ENCODE peak calls at places on chromosome 14, in ten cellular contexts. One of them, this sample, is unnamed.

GRCh38 chr14:76958975-76959710 is 69.4 kb downstream of the IRF2BPL start:
- DNase-seq in ACHN: peak
- DNase-seq in caudate nucleus: no peak
- DNase-seq in CD8-positive, alpha-beta memory T cell: no peak
- DNase-seq in cardiac muscle cell: peak
- DNase-seq in AG10803: no peak
- DNase-seq in epithelial cell of esophagus: peak
- DNase-seq in transverse colon: no peak
- DNase-seq in activated gamma-delta T cell: no peak
- DNase-seq in activated CD4-positive, alpha-beta T cell treated with anti-CD3 and anti-CD28 coated beads, Interleukin-2, amount 10 ng/mL, durations not matched to agents 7 days and 5 days: no peak
- DNase-seq in this sample: no peak

GRCh38 chr14:85867450-85867849 is 337.5 kb downstream of the FLRT2 start:
- DNase-seq in caudate nucleus: no peak
- DNase-seq in activated CD4-positive, alpha-beta T cell treated with anti-CD3 and anti-CD28 coated beads, Interleukin-2, amount 10 ng/mL, durations not matched to agents 7 days and 5 days: no peak
- DNase-seq in AG10803: no peak
- DNase-seq in transverse colon: no peak
- DNase-seq in CD8-positive, alpha-beta memory T cell: no peak
- DNase-seq in ACHN: no peak
- DNase-seq in epithelial cell of esophagus: peak
- DNase-seq in cardiac muscle cell: no peak
- DNase-seq in activated gamma-delta T cell: no peak
- DNase-seq in this sample: no peak

GRCh38 chr14:32010561-32011188 is 66.4 kb upstream of the ARHGAP5 start:
- DNase-seq in AG10803: peak
- DNase-seq in cardiac muscle cell: no peak
- DNase-seq in caudate nucleus: no peak
- DNase-seq in epithelial cell of esophagus: peak
- DNase-seq in transverse colon: no peak
- DNase-seq in ACHN: peak
- DNase-seq in activated CD4-positive, alpha-beta T cell treated with anti-CD3 and anti-CD28 coated beads, Interleukin-2, amount 10 ng/mL, durations not matched to agents 7 days and 5 days: no peak
- DNase-seq in activated gamma-delta T cell: no peak
- DNase-seq in CD8-positive, alpha-beta memory T cell: no peak
- DNase-seq in this sample: no peak

GRCh38 chr14:79600406-79600805 is 610.9 kb downstream of the DIO2 start:
- DNase-seq in cardiac muscle cell: no peak
- DNase-seq in activated CD4-positive, alpha-beta T cell treated with anti-CD3 and anti-CD28 coated beads, Interleukin-2, amount 10 ng/mL, durations not matched to agents 7 days and 5 days: no peak
- DNase-seq in epithelial cell of esophagus: no peak
- DNase-seq in activated gamma-delta T cell: no peak
- DNase-seq in transverse colon: no peak
- DNase-seq in CD8-positive, alpha-beta memory T cell: no peak
- DNase-seq in caudate nucleus: no peak
- DNase-seq in ACHN: no peak
- DNase-seq in AG10803: no peak
- DNase-seq in this sample: no peak

GRCh38 chr14:73057939-73058223 is 453 bp upstream of the RBM25 start:
- DNase-seq in CD8-positive, alpha-beta memory T cell: no peak
- DNase-seq in caudate nucleus: no peak
- DNase-seq in activated CD4-positive, alpha-beta T cell treated with anti-CD3 and anti-CD28 coated beads, Interleukin-2, amount 10 ng/mL, durations not matched to agents 7 days and 5 days: no peak
- DNase-seq in activated gamma-delta T cell: no peak
- DNase-seq in transverse colon: no peak
- DNase-seq in ACHN: no peak
- DNase-seq in cardiac muscle cell: no peak
- DNase-seq in AG10803: no peak
- DNase-seq in epithelial cell of esophagus: no peak
- DNase-seq in this sample: no peak

GRCh38 chr14:64303471-64303917 is 9.3 kb upstream of the ESR2 start:
- DNase-seq in cardiac muscle cell: peak
- DNase-seq in activated gamma-delta T cell: no peak
- DNase-seq in ACHN: peak
- DNase-seq in epithelial cell of esophagus: peak
- DNase-seq in caudate nucleus: no peak
- DNase-seq in CD8-positive, alpha-beta memory T cell: peak
- DNase-seq in transverse colon: no peak
- DNase-seq in activated CD4-positive, alpha-beta T cell treated with anti-CD3 and anti-CD28 coated beads, Interleukin-2, amount 10 ng/mL, durations not matched to agents 7 days and 5 days: no peak
- DNase-seq in AG10803: peak
- DNase-seq in this sample: peak

GRCh38 chr14:75822522-75823288 is 159.1 kb downstream of the TGFB3 start:
- DNase-seq in activated gamma-delta T cell: no peak
- DNase-seq in activated CD4-positive, alpha-beta T cell treated with anti-CD3 and anti-CD28 coated beads, Interleukin-2, amount 10 ng/mL, durations not matched to agents 7 days and 5 days: no peak
- DNase-seq in epithelial cell of esophagus: peak
- DNase-seq in caudate nucleus: no peak
- DNase-seq in CD8-positive, alpha-beta memory T cell: no peak
- DNase-seq in AG10803: peak
- DNase-seq in cardiac muscle cell: no peak
- DNase-seq in ACHN: peak
- DNase-seq in transverse colon: no peak
- DNase-seq in this sample: no peak

GRCh38 chr14:23539867-23540469 is 11.6 kb downstream of the ZFHX2 start:
- DNase-seq in activated CD4-positive, alpha-beta T cell treated with anti-CD3 and anti-CD28 coated beads, Interleukin-2, amount 10 ng/mL, durations not matched to agents 7 days and 5 days: no peak
- DNase-seq in transverse colon: no peak
- DNase-seq in caudate nucleus: no peak
- DNase-seq in epithelial cell of esophagus: no peak
- DNase-seq in activated gamma-delta T cell: no peak
- DNase-seq in cardiac muscle cell: no peak
- DNase-seq in CD8-positive, alpha-beta memory T cell: no peak
- DNase-seq in ACHN: no peak
- DNase-seq in AG10803: no peak
- DNase-seq in this sample: no peak

GRCh38 chr14:33564774-33565630 is 385.9 kb downstream of the EGLN3 start:
- DNase-seq in activated CD4-positive, alpha-beta T cell treated with anti-CD3 and anti-CD28 coated beads, Interleukin-2, amount 10 ng/mL, durations not matched to agents 7 days and 5 days: no peak
- DNase-seq in AG10803: peak
- DNase-seq in activated gamma-delta T cell: no peak
- DNase-seq in epithelial cell of esophagus: peak
- DNase-seq in ACHN: peak
- DNase-seq in caudate nucleus: no peak
- DNase-seq in cardiac muscle cell: no peak
- DNase-seq in CD8-positive, alpha-beta memory T cell: no peak
- DNase-seq in transverse colon: no peak
- DNase-seq in this sample: no peak

GRCh38 chr14:100540141-100540925 is 46.9 kb downstream of the BEGAIN start:
- DNase-seq in cardiac muscle cell: peak
- DNase-seq in CD8-positive, alpha-beta memory T cell: no peak
- DNase-seq in activated gamma-delta T cell: no peak
- DNase-seq in AG10803: no peak
- DNase-seq in transverse colon: no peak
- DNase-seq in epithelial cell of esophagus: no peak
- DNase-seq in activated CD4-positive, alpha-beta T cell treated with anti-CD3 and anti-CD28 coated beads, Interleukin-2, amount 10 ng/mL, durations not matched to agents 7 days and 5 days: no peak
- DNase-seq in ACHN: peak
- DNase-seq in caudate nucleus: no peak
- DNase-seq in this sample: no peak

GRCh38 chr14:29861996-29862395 is 65.7 kb downstream of the PRKD1 start:
- DNase-seq in transverse colon: no peak
- DNase-seq in CD8-positive, alpha-beta memory T cell: no peak
- DNase-seq in caudate nucleus: no peak
- DNase-seq in activated gamma-delta T cell: no peak
- DNase-seq in ACHN: no peak
- DNase-seq in cardiac muscle cell: no peak
- DNase-seq in activated CD4-positive, alpha-beta T cell treated with anti-CD3 and anti-CD28 coated beads, Interleukin-2, amount 10 ng/mL, durations not matched to agents 7 days and 5 days: no peak
- DNase-seq in AG10803: no peak
- DNase-seq in epithelial cell of esophagus: no peak
- DNase-seq in this sample: no peak

GRCh38 chr14:78399316-78399889 is 229.2 kb downstream of the NRXN3 start:
- DNase-seq in cardiac muscle cell: peak
- DNase-seq in AG10803: no peak
- DNase-seq in epithelial cell of esophagus: peak
- DNase-seq in ACHN: peak
- DNase-seq in caudate nucleus: no peak
- DNase-seq in activated CD4-positive, alpha-beta T cell treated with anti-CD3 and anti-CD28 coated beads, Interleukin-2, amount 10 ng/mL, durations not matched to agents 7 days and 5 days: peak
- DNase-seq in CD8-positive, alpha-beta memory T cell: no peak
- DNase-seq in activated gamma-delta T cell: no peak
- DNase-seq in transverse colon: no peak
- DNase-seq in this sample: peak

GRCh38 chr14:99157676-99158075 is 114.3 kb downstream of the BCL11B start:
- DNase-seq in activated gamma-delta T cell: no peak
- DNase-seq in CD8-positive, alpha-beta memory T cell: no peak
- DNase-seq in epithelial cell of esophagus: no peak
- DNase-seq in AG10803: no peak
- DNase-seq in caudate nucleus: no peak
- DNase-seq in activated CD4-positive, alpha-beta T cell treated with anti-CD3 and anti-CD28 coated beads, Interleukin-2, amount 10 ng/mL, durations not matched to agents 7 days and 5 days: peak
- DNase-seq in transverse colon: no peak
- DNase-seq in cardiac muscle cell: no peak
- DNase-seq in ACHN: no peak
- DNase-seq in this sample: no peak

GRCh38 chr14:96409701-96410100 is 17.8 kb downstream of the AK7 start:
- DNase-seq in epithelial cell of esophagus: peak
- DNase-seq in ACHN: no peak
- DNase-seq in transverse colon: no peak
- DNase-seq in activated CD4-positive, alpha-beta T cell treated with anti-CD3 and anti-CD28 coated beads, Interleukin-2, amount 10 ng/mL, durations not matched to agents 7 days and 5 days: no peak
- DNase-seq in CD8-positive, alpha-beta memory T cell: no peak
- DNase-seq in caudate nucleus: no peak
- DNase-seq in cardiac muscle cell: no peak
- DNase-seq in activated gamma-delta T cell: no peak
- DNase-seq in AG10803: no peak
- DNase-seq in this sample: no peak

GRCh38 chr14:92956961-92957360 is 34.0 kb downstream of the CHGA start:
- DNase-seq in cardiac muscle cell: no peak
- DNase-seq in transverse colon: no peak
- DNase-seq in AG10803: no peak
- DNase-seq in epithelial cell of esophagus: no peak
- DNase-seq in ACHN: no peak
- DNase-seq in CD8-positive, alpha-beta memory T cell: no peak
- DNase-seq in activated CD4-positive, alpha-beta T cell treated with anti-CD3 and anti-CD28 coated beads, Interleukin-2, amount 10 ng/mL, durations not matched to agents 7 days and 5 days: no peak
- DNase-seq in activated gamma-delta T cell: no peak
- DNase-seq in caudate nucleus: no peak
- DNase-seq in this sample: no peak

GRCh38 chr14:82776958-82777357 is 1243.3 kb upstream of the SEL1L start:
- DNase-seq in epithelial cell of esophagus: peak
- DNase-seq in CD8-positive, alpha-beta memory T cell: no peak
- DNase-seq in activated gamma-delta T cell: no peak
- DNase-seq in activated CD4-positive, alpha-beta T cell treated with anti-CD3 and anti-CD28 coated beads, Interleukin-2, amount 10 ng/mL, durations not matched to agents 7 days and 5 days: no peak
- DNase-seq in ACHN: no peak
- DNase-seq in caudate nucleus: no peak
- DNase-seq in cardiac muscle cell: no peak
- DNase-seq in transverse colon: no peak
- DNase-seq in AG10803: no peak
- DNase-seq in this sample: no peak

GRCh38 chr14:64388533-64389243 is 535 bp downstream of the MTHFD1 start:
- DNase-seq in ACHN: peak
- DNase-seq in transverse colon: peak
- DNase-seq in CD8-positive, alpha-beta memory T cell: no peak
- DNase-seq in cardiac muscle cell: peak
- DNase-seq in activated CD4-positive, alpha-beta T cell treated with anti-CD3 and anti-CD28 coated beads, Interleukin-2, amount 10 ng/mL, durations not matched to agents 7 days and 5 days: no peak
- DNase-seq in AG10803: peak
- DNase-seq in epithelial cell of esophagus: peak
- DNase-seq in caudate nucleus: peak
- DNase-seq in activated gamma-delta T cell: no peak
- DNase-seq in this sample: no peak

GRCh38 chr14:100901391-100902183 is 1.9 kb downstream of the RTL1 start:
- DNase-seq in activated CD4-positive, alpha-beta T cell treated with anti-CD3 and anti-CD28 coated beads, Interleukin-2, amount 10 ng/mL, durations not matched to agents 7 days and 5 days: no peak
- DNase-seq in epithelial cell of esophagus: no peak
- DNase-seq in transverse colon: no peak
- DNase-seq in AG10803: no peak
- DNase-seq in ACHN: no peak
- DNase-seq in cardiac muscle cell: no peak
- DNase-seq in CD8-positive, alpha-beta memory T cell: no peak
- DNase-seq in activated gamma-delta T cell: no peak
- DNase-seq in caudate nucleus: no peak
- DNase-seq in this sample: no peak

GRCh38 chr14:88204221-88204620 is 118.8 kb downstream of the KCNK10 start:
- DNase-seq in transverse colon: peak
- DNase-seq in activated CD4-positive, alpha-beta T cell treated with anti-CD3 and anti-CD28 coated beads, Interleukin-2, amount 10 ng/mL, durations not matched to agents 7 days and 5 days: no peak
- DNase-seq in activated gamma-delta T cell: no peak
- DNase-seq in cardiac muscle cell: no peak
- DNase-seq in epithelial cell of esophagus: no peak
- DNase-seq in caudate nucleus: no peak
- DNase-seq in CD8-positive, alpha-beta memory T cell: no peak
- DNase-seq in AG10803: no peak
- DNase-seq in ACHN: no peak
- DNase-seq in this sample: no peak

GRCh38 chr14:103073876-103074698 is 9.9 kb upstream of the LBHD2 start:
- DNase-seq in activated CD4-positive, alpha-beta T cell treated with anti-CD3 and anti-CD28 coated beads, Interleukin-2, amount 10 ng/mL, durations not matched to agents 7 days and 5 days: no peak
- DNase-seq in AG10803: no peak
- DNase-seq in epithelial cell of esophagus: no peak
- DNase-seq in transverse colon: no peak
- DNase-seq in caudate nucleus: no peak
- DNase-seq in cardiac muscle cell: no peak
- DNase-seq in CD8-positive, alpha-beta memory T cell: no peak
- DNase-seq in activated gamma-delta T cell: no peak
- DNase-seq in ACHN: peak
- DNase-seq in this sample: no peak

GRCh38 chr14:87170179-87170578 is 822.8 kb downstream of the GALC start:
- DNase-seq in epithelial cell of esophagus: no peak
- DNase-seq in activated CD4-positive, alpha-beta T cell treated with anti-CD3 and anti-CD28 coated beads, Interleukin-2, amount 10 ng/mL, durations not matched to agents 7 days and 5 days: no peak
- DNase-seq in activated gamma-delta T cell: no peak
- DNase-seq in cardiac muscle cell: no peak
- DNase-seq in CD8-positive, alpha-beta memory T cell: no peak
- DNase-seq in transverse colon: no peak
- DNase-seq in caudate nucleus: no peak
- DNase-seq in ACHN: no peak
- DNase-seq in AG10803: no peak
- DNase-seq in this sample: no peak

GRCh38 chr14:50344116-50344775 is 32.1 kb downstream of the DMAC2L start:
- DNase-seq in CD8-positive, alpha-beta memory T cell: no peak
- DNase-seq in cardiac muscle cell: no peak
- DNase-seq in caudate nucleus: no peak
- DNase-seq in epithelial cell of esophagus: peak
- DNase-seq in ACHN: no peak
- DNase-seq in activated gamma-delta T cell: no peak
- DNase-seq in activated CD4-positive, alpha-beta T cell treated with anti-CD3 and anti-CD28 coated beads, Interleukin-2, amount 10 ng/mL, durations not matched to agents 7 days and 5 days: peak
- DNase-seq in AG10803: no peak
- DNase-seq in transverse colon: no peak
- DNase-seq in this sample: no peak

GRCh38 chr14:89578048-89578619 is 161.1 kb upstream of the FOXN3 start:
- DNase-seq in activated CD4-positive, alpha-beta T cell treated with anti-CD3 and anti-CD28 coated beads, Interleukin-2, amount 10 ng/mL, durations not matched to agents 7 days and 5 days: no peak
- DNase-seq in epithelial cell of esophagus: no peak
- DNase-seq in AG10803: peak
- DNase-seq in transverse colon: no peak
- DNase-seq in caudate nucleus: no peak
- DNase-seq in ACHN: no peak
- DNase-seq in cardiac muscle cell: no peak
- DNase-seq in activated gamma-delta T cell: no peak
- DNase-seq in CD8-positive, alpha-beta memory T cell: no peak
- DNase-seq in this sample: no peak

GRCh38 chr14:49642163-49642562 is 7.1 kb upstream of the DNAAF2 start:
- DNase-seq in cardiac muscle cell: no peak
- DNase-seq in epithelial cell of esophagus: no peak
- DNase-seq in ACHN: no peak
- DNase-seq in AG10803: no peak
- DNase-seq in activated gamma-delta T cell: no peak
- DNase-seq in caudate nucleus: no peak
- DNase-seq in CD8-positive, alpha-beta memory T cell: no peak
- DNase-seq in activated CD4-positive, alpha-beta T cell treated with anti-CD3 and anti-CD28 coated beads, Interleukin-2, amount 10 ng/mL, durations not matched to agents 7 days and 5 days: no peak
- DNase-seq in transverse colon: no peak
- DNase-seq in this sample: no peak

GRCh38 chr14:96391293-96392118 is 422 bp upstream of the AK7 start:
- DNase-seq in transverse colon: peak
- DNase-seq in ACHN: peak
- DNase-seq in caudate nucleus: peak
- DNase-seq in epithelial cell of esophagus: peak
- DNase-seq in cardiac muscle cell: peak
- DNase-seq in activated CD4-positive, alpha-beta T cell treated with anti-CD3 and anti-CD28 coated beads, Interleukin-2, amount 10 ng/mL, durations not matched to agents 7 days and 5 days: peak
- DNase-seq in activated gamma-delta T cell: peak
- DNase-seq in AG10803: peak
- DNase-seq in CD8-positive, alpha-beta memory T cell: peak
- DNase-seq in this sample: peak

GRCh38 chr14:99793213-99794155 is at the start of gene EML1:
- DNase-seq in activated gamma-delta T cell: peak
- DNase-seq in CD8-positive, alpha-beta memory T cell: peak
- DNase-seq in transverse colon: peak
- DNase-seq in caudate nucleus: peak
- DNase-seq in cardiac muscle cell: peak
- DNase-seq in AG10803: peak
- DNase-seq in epithelial cell of esophagus: peak
- DNase-seq in ACHN: peak
- DNase-seq in activated CD4-positive, alpha-beta T cell treated with anti-CD3 and anti-CD28 coated beads, Interleukin-2, amount 10 ng/mL, durations not matched to agents 7 days and 5 days: peak
- DNase-seq in this sample: peak

GRCh38 chr14:82067221-82067620 is 533.6 kb upstream of the SEL1L start:
- DNase-seq in CD8-positive, alpha-beta memory T cell: no peak
- DNase-seq in ACHN: no peak
- DNase-seq in epithelial cell of esophagus: no peak
- DNase-seq in activated gamma-delta T cell: no peak
- DNase-seq in activated CD4-positive, alpha-beta T cell treated with anti-CD3 and anti-CD28 coated beads, Interleukin-2, amount 10 ng/mL, durations not matched to agents 7 days and 5 days: no peak
- DNase-seq in transverse colon: no peak
- DNase-seq in AG10803: no peak
- DNase-seq in cardiac muscle cell: peak
- DNase-seq in caudate nucleus: no peak
- DNase-seq in this sample: no peak

GRCh38 chr14:22976620-22977433 is 5.5 kb downstream of the AJUBA start:
- DNase-seq in activated gamma-delta T cell: no peak
- DNase-seq in ACHN: peak
- DNase-seq in AG10803: peak
- DNase-seq in activated CD4-positive, alpha-beta T cell treated with anti-CD3 and anti-CD28 coated beads, Interleukin-2, amount 10 ng/mL, durations not matched to agents 7 days and 5 days: no peak
- DNase-seq in transverse colon: peak
- DNase-seq in cardiac muscle cell: peak
- DNase-seq in epithelial cell of esophagus: peak
- DNase-seq in caudate nucleus: no peak
- DNase-seq in CD8-positive, alpha-beta memory T cell: no peak
- DNase-seq in this sample: no peak

This sample was measured in Jurkat, Clone E6-1.